ENCODE peak calls at places on chromosomes 12 and 14, in five cellular contexts. P, C, Z, X and H are unnamed samples.

GRCh38 chr12:90076851-90077319 is 368.2 kb upstream of the ATP2B1 start:
- DNase-seq in P (no peak), C (no peak), Z (no peak), X (no peak), H (no peak)

GRCh38 chr12:106919910-106920544 is 35.7 kb upstream of the TMEM263 start:
- DNase-seq in P (no peak), C (peak; percentile 28), Z (no peak), X (peak; percentile 73), H (no peak)

GRCh38 chr14:102592969-102593840 is 756 bp downstream of the RCOR1 start:
- DNase-seq in P (peak; percentile 57), C (no peak), Z (no peak), X (peak; percentile 60), H (no peak)

GRCh38 chr14:48771717-48772116 is 814.5 kb downstream of the RPS29 start:
- DNase-seq in P (no peak), C (no peak), Z (no peak), X (no peak), H (no peak)

GRCh38 chr12:93191956-93192355 is 185.8 kb upstream of the NUDT4 start:
- DNase-seq in P (no peak), C (no peak), Z (peak; percentile 28), X (no peak), H (no peak)

GRCh38 chr12:42524716-42525115 is 64.8 kb downstream of the PRICKLE1 start:
- DNase-seq in P (no peak), C (no peak), Z (no peak), X (no peak), H (no peak)

GRCh38 chr12:100141998-100142850 is 450 bp downstream of the BLTP3B start:
- DNase-seq in P (peak; percentile 49), C (peak; percentile 72), Z (no peak), X (peak; percentile 72), H (no peak)

GRCh38 chr14:105303949-105304348 is 3.1 kb upstream of the BRF1 start:
- DNase-seq in P (no peak), C (no peak), Z (no peak), X (no peak), H (no peak)

GRCh38 chr12:52903855-52904508 is 894 bp downstream of the KRT8 start:
- DNase-seq in P (peak; percentile 31), C (peak; percentile 87), Z (no peak), X (peak; percentile 65), H (no peak)

GRCh38 chr12:116547955-116548471 is 11.2 kb upstream of the MAP1LC3B2 start:
- DNase-seq in P (no peak), C (no peak), Z (no peak), X (peak; percentile 9), H (no peak)

GRCh38 chr12:92312463-92312970 is 166.9 kb upstream of the BTG1 start:
- DNase-seq in P (no peak), C (no peak), Z (no peak), X (no peak), H (no peak)

GRCh38 chr12:48932878-48933277 is 7.6 kb upstream of the FKBP11 start:
- DNase-seq in P (no peak), C (no peak), Z (no peak), X (no peak), H (no peak)

GRCh38 chr14:100573009-100573756 is 14.0 kb downstream of the BEGAIN start:
- DNase-seq in P (no peak), C (no peak), Z (no peak), X (peak; percentile 61), H (no peak)

GRCh38 chr12:3313655-3314305 is 177.2 kb upstream of the PRMT8 start:
- DNase-seq in P (no peak), C (peak; percentile 40), Z (no peak), X (peak; percentile 63), H (no peak)

GRCh38 chr12:130495156-130495555 is 157.5 kb downstream of the PIWIL1 start:
- DNase-seq in P (no peak), C (no peak), Z (no peak), X (no peak), H (no peak)

GRCh38 chr14:94771191-94771905 is 1.4 kb upstream of the GSC start:
- DNase-seq in P (no peak), C (no peak), Z (no peak), X (peak; percentile 50), H (no peak)

GRCh38 chr14:77181603-77182437 is at the start of gene TMEM63C:
- DNase-seq in P (no peak), C (peak; percentile 29), Z (no peak), X (peak; percentile 99), H (peak; percentile 99)

GRCh38 chr12:130506844-130507243 is 169.2 kb downstream of the PIWIL1 start:
- DNase-seq in P (no peak), C (no peak), Z (no peak), X (no peak), H (no peak)

GRCh38 chr12:131941116-131941986 is 8.4 kb upstream of the EP400 start:
- DNase-seq in P (no peak), C (no peak), Z (no peak), X (no peak), H (no peak)

GRCh38 chr12:109777544-109777943 is 55.7 kb downstream of the TRPV4 start:
- DNase-seq in P (no peak), C (peak; percentile 83), Z (no peak), X (peak; percentile 52), H (peak; percentile 25)

GRCh38 chr12:96434107-96434506 is 33.9 kb upstream of the CDK17 start:
- DNase-seq in P (no peak), C (no peak), Z (no peak), X (no peak), H (no peak)

GRCh38 chr12:65962921-65963883 is 138.9 kb downstream of the HMGA2 start:
- DNase-seq in P (no peak), C (no peak), Z (no peak), X (peak; percentile 84), H (peak; percentile 54)

GRCh38 chr12:122159879-122160278 is 14.1 kb downstream of the IL31 start:
- DNase-seq in P (no peak), C (no peak), Z (no peak), X (peak; percentile 40), H (no peak)

GRCh38 chr12:131643581-131644452 is 67.1 kb upstream of the SFSWAP start:
- DNase-seq in P (no peak), C (no peak), Z (no peak), X (no peak), H (no peak)

GRCh38 chr14:95535226-95536021 is 574 bp downstream of the GLRX5 start:
- DNase-seq in P (no peak), C (no peak), Z (no peak), X (no peak), H (no peak)

GRCh38 chr14:58078471-58078870 is 73.5 kb downstream of the ARMH4 start:
- DNase-seq in P (no peak), C (no peak), Z (no peak), X (no peak), H (no peak)

GRCh38 chr12:46082473-46082872 is 92.1 kb upstream of the SCAF11 start:
- DNase-seq in P (no peak), C (no peak), Z (no peak), X (no peak), H (no peak)

GRCh38 chr14:51783765-51784164 is 76.6 kb upstream of the GNG2 start:
- DNase-seq in P (no peak), C (no peak), Z (no peak), X (no peak), H (no peak)

GRCh38 chr12:13099066-13099909 is 4.2 kb downstream of the GSG1 start:
- DNase-seq in P (no peak), C (no peak), Z (no peak), X (no peak), H (no peak)

DNA sequence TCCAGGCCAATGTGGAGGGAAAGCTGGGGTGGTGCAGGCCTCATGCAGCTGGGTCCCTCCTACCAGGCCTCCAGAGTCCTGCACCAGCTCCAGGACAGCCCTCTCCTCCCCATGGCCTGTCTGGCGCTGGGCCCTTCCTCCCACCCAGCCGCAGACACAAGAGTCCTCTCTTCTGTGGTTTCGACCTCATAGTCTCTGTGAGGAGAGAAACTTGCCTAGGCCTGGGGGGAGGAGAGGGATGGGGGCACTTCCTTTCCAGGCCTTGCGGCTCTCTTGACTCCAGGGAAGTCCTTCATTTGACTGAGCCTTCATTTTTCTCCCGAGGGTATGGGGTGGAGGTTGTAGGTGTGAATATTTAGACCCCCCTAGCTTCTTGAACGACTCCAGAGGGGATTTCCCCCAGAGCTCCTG is 2.3 kb downstream of the MMP14 start:
- DNase-seq in P (no peak), C (no peak), Z (no peak), X (no peak), H (no peak)
- H3K4me3 ChIP-seq in P (peak overlapping the region; percentile 87), C (no peak overlapping the region), Z (peak overlapping the region; percentile 96), X (peak overlapping the region; percentile 95), H (no peak overlapping the region)

GRCh38 chr14:39175445-39176262 is 600 bp downstream of the PNN start:
- DNase-seq in P (peak; percentile 22), C (peak; percentile 66), Z (no peak), X (peak; percentile 60), H (no peak)
- H3K4me3 ChIP-seq in P (peak overlapping the region; percentile 97), C (peak overlapping the region; percentile 96), Z (peak overlapping the region; percentile 99), X (peak overlapping the region; percentile 69), H (peak overlapping the region; percentile 95)

GRCh38 chr12:51851408-51852097 is 3.0 kb upstream of the FIGNL2 start:
- DNase-seq in P (peak; percentile 36), C (no peak), Z (no peak), X (no peak), H (no peak)
- H3K4me3 ChIP-seq in P (no peak overlapping the region), C (no peak overlapping the region), Z (no peak overlapping the region), X (no peak overlapping the region), H (no peak overlapping the region)

DNA sequence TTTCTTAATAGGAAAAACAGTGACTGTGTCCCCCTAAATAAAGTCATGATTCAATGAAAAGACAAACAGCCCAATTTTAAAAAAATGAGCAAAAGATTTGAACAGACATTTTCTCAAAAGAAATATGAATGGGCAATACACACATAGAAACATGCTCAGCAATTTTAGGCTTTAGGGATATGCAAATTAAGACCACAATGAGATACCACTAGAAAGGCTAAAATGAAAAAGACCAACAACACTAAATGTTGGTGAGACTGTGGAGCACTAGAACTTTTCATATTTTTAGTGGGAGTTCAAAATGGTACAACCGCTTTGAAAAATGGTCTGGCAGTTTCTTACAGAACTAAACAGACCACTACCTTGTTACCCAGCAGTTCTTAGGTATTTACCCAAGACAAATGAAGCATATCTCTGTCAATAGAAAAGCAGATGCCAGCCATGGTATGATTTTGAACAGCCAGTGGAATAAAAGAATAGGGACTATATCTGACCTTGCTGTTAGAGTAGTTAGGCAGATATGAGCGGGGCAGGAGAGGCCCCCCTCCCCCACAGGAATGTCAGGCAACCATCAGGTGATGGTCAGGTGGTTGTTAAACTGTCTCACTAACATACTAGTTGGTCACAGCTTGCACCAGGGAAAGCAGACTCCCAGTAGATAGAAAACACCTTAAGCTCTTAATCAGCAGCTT is 108.8 kb downstream of the PRKCH start:
- DNase-seq in P (no peak), C (no peak), Z (no peak), X (no peak), H (no peak)
- H3K4me3 ChIP-seq in P (no peak overlapping the region), C (no peak overlapping the region), Z (no peak overlapping the region), X (no peak overlapping the region), H (no peak overlapping the region)